ENCODE peak calls at places on chromosomes 1 and 21, in six cellular contexts. Y is omental fat pad, W is astrocyte of the spinal cord, O is esophagus muscularis mucosa, E is B cell, T is stomach. G is an unnamed sample.

GRCh38 chr21:41778974-41779600 is 12.2 kb upstream of the RIPK4 start:
- DNase-seq in Y (no peak), W (no peak), O (no peak), E (no peak), T (peak; percentile 53), G (no peak)

GRCh38 chr1:154429118-154429517 is 24.0 kb downstream of the IL6R start:
- DNase-seq in Y (no peak), W (no peak), O (no peak), E (no peak), T (no peak), G (no peak)

GRCh38 chr1:71170925-71171324 is 90.1 kb upstream of the ZRANB2 start:
- DNase-seq in Y (no peak), W (no peak), O (no peak), E (no peak), T (no peak), G (no peak)

GRCh38 chr1:92484472-92485373 is 2.0 kb downstream of the GFI1 start:
- DNase-seq in Y (no peak), W (no peak), O (no peak), E (no peak), T (peak; percentile 48), G (no peak)

GRCh38 chr1:93845554-93846150 is 33.4 kb downstream of the DNTTIP2 start:
- DNase-seq in Y (no peak), W (peak; percentile 90), O (peak; percentile 87), E (no peak), T (no peak), G (no peak)

GRCh38 chr1:220808501-220809186 is 21.9 kb downstream of the MTARC1 start:
- DNase-seq in Y (no peak), W (peak; percentile 36), O (no peak), E (no peak), T (no peak), G (no peak)

GRCh38 chr1:43377831-43378230 is 10.0 kb upstream of the ELOVL1 start:
- DNase-seq in Y (no peak), W (no peak), O (no peak), E (no peak), T (no peak), G (no peak)

GRCh38 chr1:58905628-58906256 is 121.9 kb upstream of the JUN start:
- DNase-seq in Y (no peak), W (no peak), O (peak; percentile 89), E (no peak), T (no peak), G (no peak)

GRCh38 chr1:184186167-184186566 is 134.6 kb downstream of the TSEN15 start:
- DNase-seq in Y (no peak), W (no peak), O (no peak), E (no peak), T (no peak), G (no peak)

GRCh38 chr1:116725798-116726197 is 28.4 kb upstream of the CD2 start:
- DNase-seq in Y (no peak), W (peak; percentile 22), O (no peak), E (no peak), T (no peak), G (no peak)

GRCh38 chr1:156316909-156317308 is 17.8 kb upstream of the VHLL start:
- DNase-seq in Y (no peak), W (no peak), O (no peak), E (no peak), T (no peak), G (no peak)

GRCh38 chr1:156320560-156320959 is 17.5 kb downstream of the CCT3 start:
- DNase-seq in Y (no peak), W (no peak), O (no peak), E (no peak), T (no peak), G (no peak)

DNA sequence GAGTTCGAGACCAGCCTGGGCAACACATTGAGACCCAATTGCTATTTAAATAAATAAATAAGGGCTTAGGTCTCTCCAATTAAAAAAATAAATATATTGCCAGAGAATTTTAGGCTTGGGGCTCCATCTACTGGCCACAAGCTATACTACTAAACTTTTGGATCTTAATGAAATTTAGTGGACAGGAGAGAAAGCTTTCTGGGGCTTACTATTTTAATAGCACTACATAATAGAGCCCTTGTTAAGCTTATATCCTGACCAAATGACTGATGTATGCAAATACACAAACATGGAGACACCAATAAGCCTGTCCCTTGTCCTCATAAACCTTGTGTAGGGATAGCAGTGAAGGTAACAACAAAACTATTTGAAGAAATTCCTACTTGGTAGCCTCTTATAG is 18.4 kb downstream of the CCT3 start:
- DNase-seq in Y (no peak), W (peak; percentile 36), O (no peak), E (no peak), T (no peak), G (no peak)
- TF ChIP-seq CTCF in Y (no peak), W (peak; percentile 60), O (peak; percentile 52), E (peak; percentile 73), T (peak; percentile 40), G (peak; percentile 78)

GRCh38 chr1:111346089-111346885 is 55.6 kb downstream of the CHIA start:
- DNase-seq in Y (peak; percentile 80), W (peak; percentile 78), O (peak; percentile 94), E (peak; percentile 95), T (peak; percentile 89), G (peak; percentile 92)
- TF ChIP-seq CTCF in Y (no peak), W (no peak), O (no peak), E (no peak), T (no peak), G (peak; percentile 21)

GRCh38 chr1:19390166-19390850 is 78.2 kb downstream of the SLC66A1 start:
- DNase-seq in Y (no peak), W (no peak), O (no peak), E (no peak), T (no peak), G (no peak)

GRCh38 chr1:19392221-19392620 is 80.1 kb downstream of the SLC66A1 start:
- DNase-seq in Y (no peak), W (no peak), O (no peak), E (no peak), T (no peak), G (no peak)

GRCh38 chr1:19393051-19393450 is 80.9 kb downstream of the SLC66A1 start:
- DNase-seq in Y (no peak), W (no peak), O (no peak), E (peak; percentile 47), T (no peak), G (no peak)

GRCh38 chr1:19390901-19391595 is 78.9 kb downstream of the SLC66A1 start:
- DNase-seq in Y (no peak), W (peak; percentile 93), O (peak; percentile 95), E (peak; percentile 69), T (peak; percentile 62), G (no peak)

GRCh38 chr1:19391596-19391981 is 79.5 kb downstream of the SLC66A1 start:
- DNase-seq in Y (no peak), W (no peak), O (no peak), E (no peak), T (no peak), G (no peak)
- TF ChIP-seq CTCF in Y (no peak), W (no peak), O (no peak), E (peak; percentile 33), T (no peak), G (no peak)

GRCh38 chr1:87787551-87787950 is 458.9 kb downstream of the LMO4 start:
- DNase-seq in Y (no peak), W (peak; percentile 50), O (no peak), E (no peak), T (no peak), G (no peak)
- TF ChIP-seq CTCF in Y (no peak), W (peak; percentile 6), O (no peak), E (no peak), T (no peak), G (peak; percentile 25)

GRCh38 chr1:175318633-175319032 is 126.1 kb upstream of the KIAA0040 start:
- DNase-seq in Y (no peak), W (no peak), O (peak; percentile 82), E (no peak), T (no peak), G (no peak)

GRCh38 chr1:175317795-175318194 is 125.2 kb upstream of the KIAA0040 start:
- DNase-seq in Y (no peak), W (no peak), O (peak; percentile 89), E (no peak), T (peak; percentile 39), G (no peak)

GRCh38 chr1:175319912-175320230 is 127.3 kb upstream of the KIAA0040 start:
- DNase-seq in Y (no peak), W (no peak), O (no peak), E (no peak), T (no peak), G (no peak)

GRCh38 chr1:175319112-175319911 is 126.7 kb upstream of the KIAA0040 start:
- DNase-seq in Y (no peak), W (peak; percentile 56), O (no peak), E (peak; percentile 78), T (peak; percentile 84), G (no peak)

DNA sequence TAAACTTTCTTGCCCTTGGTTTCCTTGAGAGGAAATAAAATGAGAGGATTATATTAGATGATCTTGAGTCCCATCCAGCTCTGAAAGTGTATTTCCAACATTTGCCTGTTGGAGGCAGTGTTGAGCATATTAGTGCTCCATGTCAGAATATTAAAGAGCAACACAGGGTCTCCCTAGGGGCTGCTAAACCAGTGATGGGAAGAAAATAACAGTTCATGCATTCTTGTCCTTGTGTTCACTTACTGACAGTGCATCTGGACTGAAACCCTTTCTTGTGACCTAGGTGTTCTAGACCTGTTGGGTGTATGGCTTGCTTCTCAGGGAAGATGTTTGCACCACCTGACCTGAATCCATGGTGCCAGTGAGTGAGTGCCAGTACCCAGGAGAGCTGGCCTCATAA is 124.7 kb upstream of the KIAA0040 start:
- DNase-seq in Y (no peak), W (no peak), O (peak; percentile 77), E (no peak), T (no peak), G (no peak)
- TF ChIP-seq CTCF in Y (no peak), W (peak; percentile 22), O (peak; percentile 39), E (peak; percentile 64), T (peak; percentile 13), G (peak; percentile 65)

DNA sequence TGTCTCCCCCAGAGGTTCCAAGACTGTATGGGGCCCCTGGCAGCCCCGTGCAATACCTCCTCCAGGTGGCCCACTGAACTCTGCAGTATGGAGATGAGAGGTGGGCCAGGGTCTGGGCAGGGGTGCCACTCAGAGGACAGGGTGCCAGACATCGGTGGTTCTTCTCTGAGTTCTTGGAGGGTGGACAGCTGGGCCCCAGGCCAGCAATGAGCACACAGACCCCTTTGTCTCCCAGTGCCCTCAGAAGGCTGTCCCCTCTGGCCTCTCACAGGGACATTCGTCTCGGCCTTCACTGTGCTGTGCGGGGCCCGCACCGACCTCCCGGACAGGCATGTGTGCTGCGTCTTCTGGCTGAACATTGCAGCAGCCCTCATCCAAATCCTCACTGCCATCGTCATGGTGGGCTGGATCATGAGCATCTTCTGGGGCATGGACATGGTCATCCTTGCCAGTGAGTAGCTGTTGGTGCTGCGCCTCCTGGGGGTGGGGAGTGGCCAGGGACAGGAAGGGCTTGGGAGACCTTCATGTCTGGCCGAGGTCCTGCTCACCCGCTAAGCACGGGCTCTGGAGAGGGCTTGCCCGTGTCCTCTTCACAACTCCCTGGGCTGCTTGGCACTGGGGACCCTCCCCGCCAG is 48.1 kb downstream of the STUM start:
- DNase-seq in Y (no peak), W (no peak), O (no peak), E (no peak), T (no peak), G (no peak)
- TF ChIP-seq CTCF in Y (no peak), W (no peak), O (no peak), E (no peak), T (no peak), G (no peak)